ENCODE peak calls at places on chromosomes 5 and 9, in four cellular contexts. G is HepG2, K is GM12878, O is K562. Z is an unnamed sample.

GRCh38 chr5:43602456-43602817 is 543 bp upstream of the NNT start:
- DNase-seq in G (peak; percentile 30), K (no peak), O (peak; percentile 33), Z (peak; percentile 31)

GRCh38 chr9:29556317-29556716 is 1983.0 kb upstream of the C9orf72 start:
- DNase-seq in G (no peak), K (no peak), O (no peak), Z (no peak)

GRCh38 chr9:15509931-15510788 is 610 bp downstream of the PSIP1 start:
- DNase-seq in G (peak; percentile 4), K (no peak), O (peak; percentile 71), Z (peak; percentile 68)

GRCh38 chr9:126613656-126614055 is at the start of gene LMX1B:
- DNase-seq in G (no peak), K (no peak), O (no peak), Z (peak; percentile 65)

GRCh38 chr5:142357469-142358090 is 32.8 kb upstream of the SPRY4 start:
- DNase-seq in G (no peak), K (no peak), O (no peak), Z (no peak)

GRCh38 chr9:134340475-134341186 is 14.4 kb downstream of the RXRA start:
- DNase-seq in G (no peak), K (no peak), O (no peak), Z (no peak)

GRCh38 chr5:168288349-168289245 is 2.8 kb upstream of the WWC1 start:
- DNase-seq in G (peak; percentile 70), K (no peak), O (no peak), Z (no peak)

GRCh38 chr5:129053438-129053837 is 41.1 kb upstream of the ISOC1 start:
- DNase-seq in G (no peak), K (no peak), O (no peak), Z (no peak)

GRCh38 chr9:126211441-126212074 is 115.1 kb upstream of the MVB12B start:
- DNase-seq in G (no peak), K (no peak), O (no peak), Z (no peak)

GRCh38 chr5:2752059-2752874 is 790 bp upstream of the IRX2 start:
- DNase-seq in G (no peak), K (no peak), O (no peak), Z (peak; percentile 52)

GRCh38 chr5:32600057-32600622 is 14.8 kb downstream of the SUB1 start:
- DNase-seq in G (no peak), K (no peak), O (no peak), Z (no peak)

GRCh38 chr9:124099860-124100259 is 88.3 kb downstream of the LHX2 start:
- DNase-seq in G (no peak), K (no peak), O (no peak), Z (no peak)

GRCh38 chr5:7756453-7756852 is 94.5 kb downstream of the CFAP90 start:
- DNase-seq in G (no peak), K (no peak), O (no peak), Z (no peak)

GRCh38 chr5:92309336-92309991 is 926.3 kb upstream of the ARRDC3 start:
- DNase-seq in G (peak; percentile 11), K (no peak), O (no peak), Z (no peak)

GRCh38 chr9:105103776-105104175 is 140.7 kb upstream of the SLC44A1 start:
- DNase-seq in G (no peak), K (no peak), O (no peak), Z (no peak)

GRCh38 chr9:103188966-103189365 is 193.8 kb downstream of the CYLC2 start:
- DNase-seq in G (no peak), K (no peak), O (no peak), Z (no peak)

GRCh38 chr5:135386886-135387628 is 12.0 kb downstream of the MACROH2A1 start:
- DNase-seq in G (peak; percentile 13), K (no peak), O (peak; percentile 35), Z (no peak)

GRCh38 chr5:94709277-94709676 is 90.8 kb downstream of the SLF1 start:
- DNase-seq in G (no peak), K (no peak), O (no peak), Z (no peak)
- TF ChIP-seq TCF7 in G (no peak), K (no peak), O (no peak), Z (no peak)

GRCh38 chr5:73678322-73678740 is 52.3 kb downstream of the ARHGEF28 start:
- DNase-seq in G (peak; percentile 95), K (no peak), O (no peak), Z (no peak)

GRCh38 chr5:73673161-73673591 is 47.2 kb downstream of the ARHGEF28 start:
- DNase-seq in G (peak; percentile 67), K (no peak), O (no peak), Z (no peak)

GRCh38 chr5:73682176-73682575 is 56.2 kb downstream of the ARHGEF28 start:
- DNase-seq in G (no peak), K (no peak), O (no peak), Z (no peak)

GRCh38 chr5:73674669-73675004 is 48.6 kb downstream of the ARHGEF28 start:
- DNase-seq in G (no peak), K (no peak), O (no peak), Z (no peak)

DNA sequence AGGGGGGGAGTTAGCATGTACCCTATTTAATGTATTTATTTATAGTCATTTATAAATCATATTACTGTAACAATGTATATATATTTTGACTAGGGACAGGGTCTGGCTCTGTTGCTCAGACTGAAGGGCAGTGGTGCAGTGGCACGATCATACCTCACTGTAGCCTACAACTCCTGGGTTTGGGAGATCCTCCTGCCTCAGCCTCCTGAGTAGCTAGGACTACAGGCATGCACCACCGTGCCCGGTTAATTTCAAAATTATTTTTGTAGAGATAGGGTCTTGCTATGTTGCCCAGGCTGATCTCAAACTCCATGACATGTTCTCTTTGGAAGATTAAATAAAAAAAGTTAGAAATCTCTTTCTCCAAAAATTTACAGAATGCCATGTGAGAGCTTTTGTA is 52.8 kb downstream of the ARHGEF28 start:
- DNase-seq in G (no peak), K (no peak), O (no peak), Z (no peak)
- TF ChIP-seq ESRRA in G (no peak), K (no peak), O (no peak), Z (no peak)

GRCh38 chr5:95861858-95862561 is 39.5 kb upstream of the GLRX start:
- DNase-seq in G (no peak), K (no peak), O (no peak), Z (no peak)

GRCh38 chr5:95862636-95863382 is 40.3 kb upstream of the GLRX start:
- DNase-seq in G (peak; percentile 96), K (no peak), O (no peak), Z (no peak)

GRCh38 chr5:95859327-95860060 is 37.0 kb upstream of the GLRX start:
- DNase-seq in G (no peak), K (no peak), O (no peak), Z (no peak)

GRCh38 chr5:95863383-95863757 is 40.8 kb upstream of the GLRX start:
- DNase-seq in G (peak; percentile 69), K (no peak), O (no peak), Z (no peak)

DNA sequence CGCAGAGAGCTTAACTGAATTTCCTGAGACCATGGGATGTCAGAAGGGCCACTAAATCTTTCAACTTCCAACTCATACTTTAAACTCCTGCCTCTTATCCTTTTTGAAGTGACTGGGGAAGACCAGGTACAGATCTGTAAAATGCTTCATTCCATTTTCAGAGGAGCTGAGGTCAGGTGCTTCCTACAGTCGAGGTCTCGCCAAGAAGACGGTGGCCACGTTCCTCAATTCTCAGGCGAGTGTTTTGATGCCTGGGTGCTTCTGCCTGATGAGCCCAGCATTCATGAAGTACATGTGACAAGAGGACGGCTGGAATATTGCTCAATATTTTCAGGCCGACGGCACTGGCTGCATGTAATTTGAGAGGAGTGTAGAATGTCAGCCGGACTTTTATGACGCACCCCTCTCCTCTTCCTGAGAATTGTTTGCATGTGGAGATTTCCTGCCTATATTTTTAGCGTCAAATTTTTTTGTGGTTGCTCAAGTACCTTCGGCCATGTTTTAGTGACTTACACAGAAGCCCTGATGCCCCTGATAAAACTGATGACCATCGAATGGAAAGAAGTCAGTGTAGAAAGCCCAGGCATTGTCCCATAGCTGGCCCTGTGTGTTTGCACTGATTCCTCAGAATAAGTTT is 38.8 kb upstream of the GLRX start:
- DNase-seq in G (peak; percentile 96), K (no peak), O (no peak), Z (no peak)
- TF ChIP-seq TCF7 in G (peak; percentile 20), K (no peak), O (no peak), Z (no peak)

GRCh38 chr9:71921190-71921814 is 9.9 kb downstream of the C9orf85 start:
- DNase-seq in G (no peak), K (no peak), O (no peak), Z (no peak)
- TF ChIP-seq ESRRA in G (no peak), K (no peak), O (no peak), Z (no peak)

DNA sequence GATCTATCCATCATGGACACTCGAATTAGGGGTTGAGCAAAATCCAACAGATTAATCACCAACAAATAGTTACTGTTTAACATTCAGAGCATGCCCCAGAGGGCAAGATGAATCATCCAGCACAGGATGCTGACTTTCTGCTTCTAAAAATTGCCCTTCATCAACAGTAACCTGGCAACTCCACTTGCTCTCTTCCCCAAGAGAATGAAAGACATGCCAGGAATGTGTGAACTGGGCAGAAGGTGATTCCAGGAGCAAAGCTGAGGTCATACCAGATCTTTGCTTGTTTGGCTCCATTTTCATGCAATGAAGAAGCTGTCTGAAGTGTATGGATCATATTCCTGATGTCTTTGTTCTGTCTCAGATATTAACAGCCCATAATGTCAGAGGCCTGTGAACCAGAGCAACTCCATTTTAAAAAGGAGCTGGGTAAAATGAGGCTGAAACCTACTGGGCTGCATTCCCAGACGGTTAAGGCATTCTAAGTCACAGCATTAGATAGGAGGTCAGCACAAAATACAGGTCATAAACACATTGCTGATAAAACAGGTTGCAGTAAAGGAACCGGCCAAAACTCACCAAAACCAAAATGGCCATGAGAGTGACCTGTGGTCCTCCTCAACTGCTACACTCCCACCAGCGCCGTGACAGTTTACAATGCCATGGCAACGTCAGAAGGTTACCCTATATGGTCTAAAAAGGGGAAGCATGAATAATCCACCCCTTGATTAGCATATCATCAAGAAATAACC is 2.5 kb upstream of the ZNF367 start:
- DNase-seq in G (peak; percentile 97), K (peak; percentile 61), O (no peak), Z (no peak)
- TF ChIP-seq TCF7 in G (peak; percentile 63), K (no peak), O (no peak), Z (no peak)

GRCh38 chr5:170263906-170264305 is 31.1 kb downstream of the C5orf58 start:
- DNase-seq in G (no peak), K (no peak), O (no peak), Z (no peak)
- TF ChIP-seq ESRRA in G (no peak), K (no peak), O (no peak), Z (no peak)

GRCh38 chr5:132001647-132002561 is 9.6 kb downstream of the ACSL6 start:
- DNase-seq in G (peak; percentile 97), K (no peak), O (no peak), Z (no peak)
- TF ChIP-seq TCF7 in G (peak; percentile 89), K (no peak), O (no peak), Z (no peak)

Z was measured in WTC11.